ENCODE peak calls at places on chromosome 14, in eight cellular contexts. B is mammary epithelial cell, C is GM20000, Y is WTC11, Q is hepatocyte, N is left lung, U is psoas muscle, I is lower lobe of right lung. A is an unnamed sample.

GRCh38 chr14:24289649-24290283 is 9.8 kb downstream of the DHRS1 start:
- DNase-seq in B (no peak), C (no peak), Y (no peak), Q (no peak), N (no peak), U (no peak), I (no peak), A (no peak)

GRCh38 chr14:72892879-72893635 is 844 bp downstream of the DPF3 start:
- DNase-seq in B (peak; percentile 37), C (peak; percentile 52), Y (peak; percentile 46), Q (peak; percentile 26), N (peak; percentile 78), U (peak; percentile 67), I (peak; percentile 49), A (peak; percentile 66)

GRCh38 chr14:79056879-79057278 is 886.7 kb downstream of the NRXN3 start:
- DNase-seq in B (peak; percentile 16), C (no peak), Y (no peak), Q (no peak), N (no peak), U (no peak), I (no peak), A (no peak)

GRCh38 chr14:64764641-64765520 is 60.7 kb downstream of the PLEKHG3 start:
- DNase-seq in B (peak; percentile 61), C (peak; percentile 83), Y (peak; percentile 86), Q (peak; percentile 89), N (peak; percentile 91), U (peak; percentile 85), I (peak; percentile 77), A (peak; percentile 84)

GRCh38 chr14:106141242-106142220 is 615.1 kb downstream of the TMEM121 start:
- DNase-seq in B (no peak), C (no peak), Y (no peak), Q (no peak), N (no peak), U (peak; percentile 46), I (no peak), A (no peak)

GRCh38 chr14:25411933-25412757 is 362.2 kb upstream of the STXBP6 start:
- DNase-seq in B (no peak), C (no peak), Y (peak; percentile 50), Q (peak; percentile 16), N (no peak), U (no peak), I (no peak), A (peak; percentile 30)

GRCh38 chr14:105484069-105484996 is 2.4 kb upstream of the CRIP1 start:
- DNase-seq in B (no peak), C (no peak), Y (no peak), Q (no peak), N (no peak), U (no peak), I (peak; percentile 73), A (no peak)

GRCh38 chr14:99261916-99262787 is 9.8 kb downstream of the BCL11B start:
- DNase-seq in B (no peak), C (no peak), Y (no peak), Q (no peak), N (no peak), U (no peak), I (no peak), A (no peak)

GRCh38 chr14:69850086-69850735 is 29.0 kb upstream of the SMOC1 start:
- DNase-seq in B (no peak), C (peak; percentile 29), Y (no peak), Q (peak; percentile 54), N (no peak), U (peak; percentile 66), I (no peak), A (no peak)

GRCh38 chr14:38282941-38283340 is 27.0 kb upstream of the CLEC14A start:
- DNase-seq in B (no peak), C (no peak), Y (no peak), Q (no peak), N (no peak), U (no peak), I (no peak), A (no peak)

GRCh38 chr14:92754956-92755355 is 6.5 kb upstream of the LGMN start:
- DNase-seq in B (no peak), C (no peak), Y (no peak), Q (no peak), N (no peak), U (no peak), I (no peak), A (no peak)

GRCh38 chr14:89697281-89698060 is 257.1 kb downstream of the EFCAB11 start:
- DNase-seq in B (no peak), C (no peak), Y (no peak), Q (no peak), N (no peak), U (no peak), I (no peak), A (no peak)

GRCh38 chr14:106826833-106827369 is 1300.5 kb downstream of the TMEM121 start:
- DNase-seq in B (peak; percentile 69), C (no peak), Y (no peak), Q (no peak), N (no peak), U (no peak), I (no peak), A (no peak)

GRCh38 chr14:36505892-36506731 is 13.9 kb downstream of the NKX2-1 start:
- DNase-seq in B (no peak), C (peak; percentile 25), Y (peak; percentile 71), Q (no peak), N (peak; percentile 81), U (no peak), I (peak; percentile 69), A (no peak)

GRCh38 chr14:21015312-21015711 is 9.5 kb downstream of the NDRG2 start:
- DNase-seq in B (no peak), C (no peak), Y (no peak), Q (no peak), N (no peak), U (peak; percentile 63), I (no peak), A (no peak)

GRCh38 chr14:34930591-34931069 is 52.2 kb upstream of the SRP54 start:
- DNase-seq in B (no peak), C (peak; percentile 44), Y (no peak), Q (no peak), N (no peak), U (no peak), I (no peak), A (no peak)

GRCh38 chr14:68655961-68656360 is 136.9 kb downstream of the ZFP36L1 start:
- DNase-seq in B (peak; percentile 31), C (no peak), Y (no peak), Q (peak; percentile 44), N (no peak), U (no peak), I (no peak), A (no peak)

GRCh38 chr14:94001501-94002396 is 4.6 kb downstream of the CCDC197 start:
- DNase-seq in B (peak; percentile 65), C (peak; percentile 79), Y (peak; percentile 69), Q (peak; percentile 84), N (peak; percentile 81), U (peak; percentile 75), I (peak; percentile 59), A (peak; percentile 69)

GRCh38 chr14:97844042-97844441 is 1046.9 kb downstream of the VRK1 start:
- DNase-seq in B (no peak), C (no peak), Y (no peak), Q (no peak), N (no peak), U (no peak), I (no peak), A (no peak)

GRCh38 chr14:97840159-97840558 is 1043.0 kb downstream of the VRK1 start:
- DNase-seq in B (no peak), C (no peak), Y (no peak), Q (no peak), N (no peak), U (no peak), I (no peak), A (no peak)

GRCh38 chr14:97841762-97842161 is 1044.6 kb downstream of the VRK1 start:
- DNase-seq in B (no peak), C (no peak), Y (no peak), Q (no peak), N (no peak), U (no peak), I (no peak), A (no peak)

GRCh38 chr14:97833291-97833690 is 1036.1 kb downstream of the VRK1 start:
- DNase-seq in B (no peak), C (no peak), Y (no peak), Q (no peak), N (no peak), U (no peak), I (no peak), A (no peak)

GRCh38 chr14:97838986-97839385 is 1041.8 kb downstream of the VRK1 start:
- DNase-seq in B (no peak), C (no peak), Y (no peak), Q (no peak), N (no peak), U (no peak), I (no peak), A (no peak)
- TF ChIP-seq CTCF in B (no peak), C (no peak), Y (no peak), Q (no peak), N (no peak), U (no peak), I (no peak), A (no peak)

DNA sequence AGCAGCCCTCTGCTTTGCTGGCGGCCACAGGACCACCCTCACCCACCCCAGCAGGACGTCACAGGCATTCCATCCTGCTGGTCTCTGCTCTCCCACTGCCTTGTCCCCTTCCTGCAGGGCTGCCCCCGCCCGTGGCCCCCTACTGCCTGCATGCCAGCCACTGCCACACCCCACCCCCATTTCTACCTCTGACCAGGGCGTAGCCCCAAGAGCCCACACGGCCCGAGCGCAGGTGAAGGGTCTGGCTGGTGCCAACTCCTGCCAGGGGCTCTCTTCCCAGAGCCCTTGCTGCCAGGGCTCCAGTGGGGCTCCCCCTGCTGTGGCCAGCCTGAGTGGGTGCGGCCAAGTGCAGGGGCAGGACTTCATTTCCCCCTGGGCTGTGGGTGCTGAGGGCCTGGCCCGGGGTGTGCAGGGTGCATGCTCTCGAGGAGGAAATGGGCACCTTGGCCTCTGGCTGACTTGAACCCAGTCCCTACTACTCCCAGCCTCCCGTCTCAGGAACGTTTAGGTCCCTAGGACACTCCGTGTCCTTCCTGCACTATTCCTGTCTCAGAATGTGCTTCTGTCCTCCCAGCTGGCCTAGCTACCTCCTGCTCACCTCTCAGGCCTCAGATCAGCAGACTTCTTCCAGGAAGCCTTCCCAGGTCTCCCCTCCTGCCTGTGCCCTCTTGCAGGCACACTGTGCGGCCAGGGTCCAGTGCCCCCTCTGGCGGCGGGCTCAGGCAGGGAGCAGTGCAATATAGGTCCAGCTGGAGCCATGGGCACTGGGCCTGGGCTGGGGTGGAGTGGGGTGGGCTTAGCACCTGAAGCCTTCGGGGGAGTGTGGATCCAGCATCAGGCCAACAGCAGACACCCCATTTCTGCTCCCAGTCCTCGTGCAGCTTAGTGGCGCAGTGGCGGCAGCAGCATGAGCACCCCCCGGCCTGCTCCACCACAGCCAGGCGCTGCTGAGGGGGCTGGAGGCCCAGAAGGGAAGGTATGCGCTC is 1.4 kb downstream of the LBHD2 start:
- DNase-seq in B (no peak), C (no peak), Y (peak; percentile 74), Q (no peak), N (peak; percentile 78), U (peak; percentile 48), I (no peak), A (no peak)
- TF ChIP-seq CTCF in B (no peak), C (no peak), Y (no peak), Q (peak; percentile 13), N (no peak), U (no peak), I (no peak), A (peak; percentile 16)

GRCh38 chr14:45492876-45493275 is 239.9 kb upstream of the MIS18BP1 start:
- DNase-seq in B (no peak), C (no peak), Y (no peak), Q (no peak), N (no peak), U (no peak), I (no peak), A (no peak)
- TF ChIP-seq CTCF in B (no peak), C (no peak), Y (no peak), Q (no peak), N (no peak), U (no peak), I (no peak), A (no peak)

GRCh38 chr14:76872796-76873432 is 46.7 kb downstream of the LRRC74A start:
- DNase-seq in B (peak; percentile 11), C (peak; percentile 83), Y (peak; percentile 76), Q (peak; percentile 66), N (peak; percentile 84), U (peak; percentile 76), I (peak; percentile 71), A (peak; percentile 79)
- TF ChIP-seq CTCF in B (peak; percentile 90), C (peak; percentile 65), Y (peak; percentile 96), Q (peak; percentile 86), N (peak; percentile 85), U (peak; percentile 89), I (peak; percentile 92), A (peak; percentile 87)